ENCODE peak calls at places on chromosomes 6 and 20, in eight cellular contexts. I is foreskin keratinocyte; A is activated CD4-positive, CD25-positive, alpha-beta regulatory T cell; S is tibial artery; M is HEK293T; B is uterus; T is HFFc6; X is RPMI7951. D is an unnamed sample.

GRCh38 chr6:135088818-135089809 is 34.5 kb upstream of the HBS1L start:
- DNase-seq in I (peak), A (no peak), S (no peak), M (peak), B (no peak), T (peak), X (peak), D (peak)

GRCh38 chr6:117544725-117545124 is 57.6 kb downstream of the GOPC start:
- DNase-seq in I (no peak), A (no peak), S (no peak), M (no peak), B (no peak), T (no peak), X (no peak), D (no peak)

GRCh38 chr20:6008254-6008653 is 45.6 kb downstream of the LRRN4 start:
- DNase-seq in I (peak), A (no peak), S (peak), M (no peak), B (peak), T (peak), X (peak), D (no peak)

GRCh38 chr20:52379723-52380336 is 188.3 kb upstream of the ZFP64 start:
- DNase-seq in I (no peak), A (no peak), S (no peak), M (peak), B (peak), T (no peak), X (peak), D (no peak)

GRCh38 chr20:59005523-59006166 is 1.4 kb downstream of the CTSZ start:
- DNase-seq in I (no peak), A (no peak), S (peak), M (no peak), B (no peak), T (no peak), X (no peak), D (no peak)

GRCh38 chr6:7784706-7785105 is 58.8 kb downstream of the BMP6 start:
- DNase-seq in I (no peak), A (no peak), S (no peak), M (no peak), B (no peak), T (no peak), X (no peak), D (no peak)

GRCh38 chr6:163347021-163347446 is 67.5 kb upstream of the QKI start:
- DNase-seq in I (no peak), A (no peak), S (no peak), M (no peak), B (no peak), T (no peak), X (peak), D (no peak)

GRCh38 chr20:58515240-58516212 is at the start of gene APCDD1L:
- DNase-seq in I (no peak), A (no peak), S (no peak), M (no peak), B (no peak), T (peak), X (peak), D (no peak)

GRCh38 chr6:130796313-130796905 is 30.8 kb upstream of the SMLR1 start:
- DNase-seq in I (no peak), A (no peak), S (no peak), M (no peak), B (no peak), T (peak), X (peak), D (no peak)

GRCh38 chr6:168133707-168134398 is 54.8 kb upstream of the FRMD1 start:
- DNase-seq in I (no peak), A (no peak), S (no peak), M (no peak), B (no peak), T (no peak), X (peak), D (no peak)

GRCh38 chr20:16580127-16580526 is 6.9 kb upstream of the KIF16B start:
- DNase-seq in I (peak), A (no peak), S (no peak), M (no peak), B (no peak), T (peak), X (peak), D (no peak)

GRCh38 chr6:8315154-8315553 is 120.2 kb downstream of the SLC35B3 start:
- DNase-seq in I (no peak), A (no peak), S (no peak), M (no peak), B (no peak), T (no peak), X (no peak), D (no peak)

GRCh38 chr6:36099872-36100483 is 30.3 kb upstream of the MAPK13 start:
- DNase-seq in I (no peak), A (peak), S (no peak), M (no peak), B (no peak), T (no peak), X (no peak), D (peak)

GRCh38 chr20:39083781-39084180 is 121.6 kb downstream of the DHX35 start:
- DNase-seq in I (no peak), A (no peak), S (no peak), M (no peak), B (no peak), T (no peak), X (no peak), D (no peak)